ENCODE peak calls at places on chromosomes 7 and 10, in nine cellular contexts. H, N, O, S, R, Z, M, X and J are unnamed samples.
A peak's percentile ranks its signal among the peaks of the same experiment; 100 is the strongest.

GRCh38 chr10:3228610-3228945 is 56.0 kb upstream of the PITRM1 start:
- DNase-seq in S (no peak), O (no peak), Z (no peak), H (no peak), M (no peak), N (no peak), X (no peak), R (no peak), J (no peak)

GRCh38 chr7:155980841-155981240 is 168.6 kb upstream of the SHH start:
- DNase-seq in M (no peak), O (no peak), S (no peak), H (no peak), Z (no peak), R (no peak), N (no peak), X (no peak), J (no peak)

GRCh38 chr10:111511751-111512150 is 434.9 kb downstream of the ADRA2A start:
- DNase-seq in S (no peak), H (peak; percentile 17), Z (no peak), N (no peak), M (no peak), R (no peak), O (no peak), X (no peak), J (no peak)

GRCh38 chr10:45163315-45163975 is 152.0 kb downstream of the OR13A1 start:
- DNase-seq in Z (no peak), S (no peak), H (no peak), R (no peak), O (no peak), N (no peak), X (no peak), M (no peak), J (no peak)

GRCh38 chr10:68601490-68602265 is 41.5 kb downstream of the TET1 start:
- DNase-seq in X (no peak), S (no peak), Z (no peak), H (no peak), N (no peak), R (no peak), O (no peak), M (no peak), J (no peak)

GRCh38 chr10:29132821-29133156 is 156.1 kb upstream of the LYZL1 start:
- DNase-seq in O (no peak), H (no peak), N (no peak), S (no peak), M (no peak), Z (no peak), R (no peak), X (no peak), J (no peak)

GRCh38 chr10:3071405-3072198 is 4.3 kb downstream of the PFKP start:
- DNase-seq in O (peak; percentile 80), N (no peak), M (no peak), Z (no peak), S (no peak), X (peak; percentile 17), H (no peak), R (peak; percentile 93), J (no peak)

GRCh38 chr10:68296833-68297232 is 35.0 kb upstream of the HNRNPH3 start:
- DNase-seq in N (no peak), R (peak; percentile 61), S (no peak), X (no peak), Z (no peak), H (no peak), O (no peak), M (peak; percentile 25), J (no peak)

GRCh38 chr7:37352974-37353948 is 95.4 kb downstream of the ELMO1 start:
- DNase-seq in S (peak; percentile 52), R (no peak), Z (peak; percentile 68), N (peak; percentile 84), X (peak; percentile 21), O (no peak), M (no peak), H (no peak), J (peak; percentile 54)

GRCh38 chr7:55523366-55523765 is 48.9 kb downstream of the VOPP1 start:
- DNase-seq in R (no peak), Z (no peak), M (no peak), X (no peak), S (no peak), N (no peak), H (no peak), O (no peak), J (no peak)

GRCh38 chr7:93973134-93973533 is 31.0 kb downstream of the BET1 start:
- DNase-seq in Z (no peak), O (peak; percentile 43), M (no peak), X (no peak), N (no peak), S (no peak), R (peak; percentile 64), H (no peak), J (no peak)

GRCh38 chr7:127390186-127390816 is 2.2 kb downstream of the ZNF800 start:
- DNase-seq in Z (no peak), X (no peak), M (no peak), R (no peak), O (no peak), H (no peak), N (no peak), S (no peak), J (no peak)

GRCh38 chr7:7911756-7912155 is 56.8 kb upstream of the GLCCI1 start:
- DNase-seq in Z (no peak), O (peak; percentile 22), N (no peak), S (no peak), X (no peak), R (no peak), M (no peak), H (no peak), J (no peak)